ENCODE peak calls at places on chromosomes 6 and 20, in four cellular contexts. C, H, Z and E are unnamed samples. For H3K4me1, the result is how much of the 10 kb centered on the place peaks cover.

GRCh38 chr6:118780728-118781127 is 113.2 kb upstream of the ASF1A start:
- DNase-seq in Z (peak), H (no peak), C (no peak), E (no peak)

GRCh38 chr20:64113796-64114355 is 6.5 kb upstream of the NPBWR2 start:
- DNase-seq in H (no peak), Z (no peak), C (peak), E (no peak)

GRCh38 chr6:41424370-41425058 is 89.1 kb downstream of the NCR2 start:
- DNase-seq in C (peak), Z (peak), H (peak), E (peak)

GRCh38 chr6:87919001-87919400 is 128.6 kb upstream of the SPACA1 start:
- DNase-seq in Z (no peak), H (no peak), C (no peak), E (no peak)

GRCh38 chr6:115838763-115839401 is 221.8 kb downstream of the FRK start:
- DNase-seq in H (peak), Z (peak), C (peak), E (peak)

GRCh38 chr20:5780233-5781217 is 30.3 kb downstream of the SHLD1 start:
- DNase-seq in Z (peak), C (no peak), H (no peak), E (no peak)

GRCh38 chr6:93105017-93105416 is 314.3 kb downstream of the EPHA7 start:
- DNase-seq in H (no peak), C (no peak), Z (peak), E (no peak)

GRCh38 chr6:112372213-112372806 is 25.2 kb downstream of the RFPL4B start:
- DNase-seq in C (no peak), Z (peak), H (peak), E (no peak)

GRCh38 chr6:142802124-142802523 is 142.9 kb downstream of the HIVEP2 start:
- DNase-seq in C (no peak), Z (peak), H (peak), E (no peak)

GRCh38 chr20:1809121-1809520 is 86.1 kb upstream of the SIRPA start:
- DNase-seq in H (peak), C (no peak), Z (peak), E (no peak)
- H3K4me1 ChIP-seq in H (half or more), C (under half), Z (under half), E (under half)

DNA sequence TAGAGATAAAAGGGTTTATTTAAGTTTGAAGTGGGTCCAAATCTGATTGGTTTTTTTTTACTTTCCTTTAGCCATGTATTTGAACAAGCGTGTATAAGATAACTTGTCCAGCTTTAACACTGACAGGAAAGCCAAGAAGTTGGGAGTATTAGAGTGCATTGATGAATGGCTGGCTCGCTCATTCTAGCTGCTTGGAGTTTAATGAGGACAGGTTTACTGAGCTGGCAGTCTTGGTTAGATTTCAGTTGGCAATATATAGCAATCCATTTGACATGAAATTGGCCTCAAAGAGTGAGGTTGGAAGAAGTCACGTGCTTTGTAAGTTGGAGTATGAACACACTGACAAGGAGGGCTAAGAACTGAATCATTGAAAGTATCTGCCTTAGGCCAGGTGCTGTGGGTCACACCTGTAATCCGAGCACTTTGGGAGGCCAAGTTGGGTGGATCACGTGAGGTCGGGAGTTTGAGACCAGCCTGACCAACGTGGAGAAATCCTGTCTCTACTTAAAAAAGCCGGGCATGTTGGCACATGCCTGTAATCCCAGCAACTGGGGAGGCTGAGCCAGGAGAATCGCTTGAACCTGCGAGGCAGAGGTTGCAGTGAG is 13.7 kb downstream of the SRSF3 start:
- DNase-seq in H (no peak), C (no peak), Z (no peak), E (no peak)
- H3K4me1 ChIP-seq in H (half or more), C (under half), Z (under half), E (under half)

DNA sequence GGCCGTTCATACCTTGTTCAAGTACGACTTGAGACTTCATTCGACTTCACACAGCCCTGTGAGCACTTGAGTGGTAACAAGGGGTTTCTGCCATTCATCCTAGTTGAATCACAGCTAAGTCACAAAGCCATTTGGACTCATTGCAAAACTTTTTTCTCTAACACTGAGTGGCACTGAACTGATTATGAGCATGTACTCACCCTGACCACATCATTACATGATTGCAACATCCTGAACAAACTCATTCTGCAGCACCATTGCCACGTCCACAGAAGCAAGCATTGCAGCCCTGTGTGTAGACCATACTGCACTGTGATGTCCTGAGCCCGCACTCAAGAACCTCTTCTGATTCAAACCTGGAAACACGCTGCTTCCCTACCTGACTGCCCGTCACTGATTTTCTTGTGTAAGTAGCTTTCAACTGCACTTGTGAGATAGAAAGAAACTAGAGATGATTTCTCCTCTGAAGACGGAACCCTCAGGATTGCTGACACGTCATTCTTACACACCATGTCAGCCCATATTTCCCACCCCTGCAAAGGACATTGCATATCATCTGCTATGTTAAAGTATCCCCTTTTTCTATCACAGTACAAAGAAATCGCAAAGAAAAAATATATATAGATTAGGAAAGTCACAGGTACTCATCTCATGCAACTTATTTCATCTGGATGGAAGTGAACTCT is 81.6 kb downstream of the C6orf118 start:
- DNase-seq in Z (peak), H (no peak), C (no peak), E (no peak)
- H3K4me1 ChIP-seq in Z (under half), H (under half), C (under half), E (under half)

GRCh38 chr20:31719644-31720485 is 2.8 kb downstream of the BCL2L1 start:
- DNase-seq in H (peak), C (no peak), Z (peak), E (peak)
- H3K4me1 ChIP-seq in H (under half), C (under half), Z (half or more), E (under half)

DNA sequence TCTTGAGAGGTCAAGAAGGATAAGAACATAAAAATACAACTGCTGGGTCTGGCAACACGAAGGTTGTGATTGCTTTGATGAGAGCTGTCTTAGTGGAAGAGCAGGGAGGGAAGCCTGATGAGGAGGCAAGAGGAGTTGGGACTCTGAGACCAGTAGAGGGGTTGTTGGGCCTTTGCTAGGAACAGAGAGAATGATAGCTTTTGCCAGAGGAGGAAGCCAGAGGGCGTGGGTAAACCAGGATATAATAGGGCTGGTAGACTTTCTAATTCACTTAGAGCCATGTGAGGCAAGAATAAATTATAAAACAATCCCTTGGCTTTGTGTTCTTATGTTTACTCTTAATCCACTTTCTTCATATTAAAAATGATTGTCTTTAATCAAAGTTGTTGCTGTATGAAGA is 78.6 kb downstream of the RCAN2 start:
- DNase-seq in H (no peak), Z (peak), C (no peak), E (peak)
- H3K4me1 ChIP-seq in H (under half), Z (under half), C (under half), E (under half)

GRCh38 chr6:24933266-24933665 is 2.5 kb downstream of the RIPOR2 start:
- DNase-seq in Z (no peak), H (no peak), C (no peak), E (no peak)
- H3K4me1 ChIP-seq in Z (under half), H (under half), C (under half), E (under half)

GRCh38 chr6:35040398-35040797 is 100.7 kb downstream of the TCP11 start:
- DNase-seq in Z (no peak), C (no peak), H (no peak), E (no peak)
- H3K4me1 ChIP-seq in Z (under half), C (under half), H (under half), E (half or more)

GRCh38 chr20:35731862-35732643 is 10.0 kb downstream of the RBM39 start:
- DNase-seq in Z (no peak), H (no peak), C (no peak), E (no peak)
- H3K4me1 ChIP-seq in Z (under half), H (half or more), C (under half), E (under half)